ENCODE peak calls at places on chromosomes 4 and X, in six cellular contexts. Q is H1, S is IMR-90, C is mesendoderm, O is H9, V is neuronal stem cell. Y is an unnamed sample.

GRCh38 chr4:140135529-140136021 is 18.4 kb downstream of the MAML3 start:
- DNase-seq in Q (no peak), S (no peak), C (no peak), O (no peak), V (no peak), Y (no peak)

GRCh38 chrX:143306991-143307965 is 210.0 kb downstream of the SPANXN3 start:
- DNase-seq in Q (peak), S (no peak), C (no peak), O (no peak), V (no peak), Y (peak)

GRCh38 chr4:182969651-182970279 is 52.6 kb upstream of the DCTD start:
- DNase-seq in Q (no peak), S (no peak), C (no peak), O (no peak), V (no peak), Y (no peak)

GRCh38 chr4:83071116-83071515 is 36.1 kb downstream of the COPS4 start:
- DNase-seq in Q (no peak), S (peak), C (no peak), O (no peak), V (no peak), Y (no peak)

GRCh38 chrX:19064175-19064574 is 58.1 kb downstream of the ADGRG2 start:
- DNase-seq in Q (no peak), S (peak), C (peak), O (no peak), V (no peak), Y (no peak)

GRCh38 chr4:99847362-99847976 is 30.8 kb downstream of the DAPP1 start:
- DNase-seq in Q (no peak), S (no peak), C (no peak), O (no peak), V (no peak), Y (no peak)

GRCh38 chr4:581181-581580 is 5.1 kb upstream of the TMEM271 start:
- DNase-seq in Q (no peak), S (no peak), C (no peak), O (no peak), V (no peak), Y (no peak)

GRCh38 chr4:159413252-159413941 is 310.5 kb downstream of the RAPGEF2 start:
- DNase-seq in Q (no peak), S (peak), C (no peak), O (no peak), V (no peak), Y (no peak)

GRCh38 chr4:129328176-129328575 is 232.2 kb downstream of the C4orf33 start:
- DNase-seq in Q (no peak), S (no peak), C (no peak), O (no peak), V (no peak), Y (no peak)

GRCh38 chr4:101790521-101791188 is at the start of gene BANK1:
- DNase-seq in Q (peak), S (peak), C (peak), O (peak), V (peak), Y (peak)

GRCh38 chr4:1744552-1744951 is 23.2 kb downstream of the TACC3 start:
- DNase-seq in Q (no peak), S (no peak), C (no peak), O (no peak), V (no peak), Y (no peak)

GRCh38 chrX:42697544-42697943 is 80.4 kb downstream of the PPP1R2C start:
- DNase-seq in Q (no peak), S (no peak), C (no peak), O (no peak), V (no peak), Y (no peak)

GRCh38 chr4:3268395-3269104 is 19.6 kb downstream of the MSANTD1 start:
- DNase-seq in Q (peak), S (no peak), C (no peak), O (no peak), V (no peak), Y (no peak)

GRCh38 chr4:155809835-155810234 is 51.0 kb downstream of the GUCY1B1 start:
- DNase-seq in Q (no peak), S (peak), C (peak), O (no peak), V (peak), Y (peak)

GRCh38 chr4:161555689-161556660 is 607.8 kb downstream of the FSTL5 start:
- DNase-seq in Q (no peak), S (peak), C (no peak), O (no peak), V (no peak), Y (no peak)

GRCh38 chr4:83438719-83439118 is 16.9 kb downstream of the HELQ start:
- DNase-seq in Q (no peak), S (no peak), C (no peak), O (no peak), V (no peak), Y (no peak)

GRCh38 chr4:82201805-82202636 is 171.8 kb downstream of the HNRNPD start:
- DNase-seq in Q (peak), S (peak), C (peak), O (peak), V (peak), Y (peak)

GRCh38 chr4:96136056-96136455 is 296.2 kb downstream of the PDHA2 start:
- DNase-seq in Q (no peak), S (no peak), C (no peak), O (no peak), V (no peak), Y (no peak)

GRCh38 chr4:5165419-5166369 is 114.4 kb downstream of the STK32B start:
- DNase-seq in Q (peak), S (peak), C (peak), O (peak), V (no peak), Y (no peak)

GRCh38 chrX:101386542-101386885 is 523 bp upstream of the BTK start:
- DNase-seq in Q (no peak), S (no peak), C (no peak), O (no peak), V (no peak), Y (no peak)

GRCh38 chrX:101385026-101385684 is 836 bp downstream of the BTK start:
- DNase-seq in Q (no peak), S (no peak), C (no peak), O (no peak), V (no peak), Y (no peak)

GRCh38 chrX:101388604-101389003 is 2.2 kb upstream of the RPL36A start:
- DNase-seq in Q (no peak), S (no peak), C (no peak), O (no peak), V (no peak), Y (no peak)

GRCh38 chrX:101383679-101384078 is 2.3 kb downstream of the BTK start:
- DNase-seq in Q (no peak), S (no peak), C (no peak), O (no peak), V (no peak), Y (no peak)

DNA sequence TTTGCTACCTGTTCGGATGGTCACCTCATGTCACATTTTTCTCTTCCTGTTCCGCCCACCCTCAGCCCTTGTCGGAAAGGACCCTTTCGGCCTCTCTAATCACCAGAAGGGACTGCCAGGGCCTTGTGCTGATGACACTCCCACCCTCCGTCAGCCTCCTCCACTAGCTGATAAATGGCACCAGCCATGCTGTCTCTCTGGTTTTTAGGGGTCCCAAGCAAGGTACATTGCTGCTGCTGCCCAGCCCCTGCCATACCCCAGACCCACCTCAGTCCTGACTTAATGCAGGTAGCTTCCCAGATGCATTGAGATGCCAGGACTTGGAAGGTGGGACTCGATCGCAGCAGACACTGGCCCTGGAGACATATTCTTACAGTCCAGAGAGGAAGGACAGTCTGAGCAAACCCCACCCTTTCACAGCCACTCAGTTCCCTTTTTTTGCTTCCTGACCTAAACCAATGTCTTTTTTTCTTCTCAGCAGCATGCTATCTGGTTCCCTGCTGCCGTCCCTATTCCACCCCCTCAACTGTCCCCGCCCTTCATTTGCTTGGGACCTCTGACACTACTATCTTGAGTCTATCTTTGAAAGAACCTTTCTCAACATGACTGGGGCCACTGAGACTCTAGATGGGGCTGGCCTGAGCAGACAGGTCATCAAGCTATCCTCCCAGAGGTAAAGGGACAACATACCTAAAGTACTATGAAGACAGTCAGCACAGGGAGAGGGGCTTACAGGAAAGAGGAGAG is at the start of gene BTK:
- DNase-seq in Q (no peak), S (no peak), C (peak), O (no peak), V (no peak), Y (no peak)
- H3K9ac ChIP-seq in Q (no peak), S (no peak), C (no peak), O (no peak), V (no peak), Y (no peak)

DNA sequence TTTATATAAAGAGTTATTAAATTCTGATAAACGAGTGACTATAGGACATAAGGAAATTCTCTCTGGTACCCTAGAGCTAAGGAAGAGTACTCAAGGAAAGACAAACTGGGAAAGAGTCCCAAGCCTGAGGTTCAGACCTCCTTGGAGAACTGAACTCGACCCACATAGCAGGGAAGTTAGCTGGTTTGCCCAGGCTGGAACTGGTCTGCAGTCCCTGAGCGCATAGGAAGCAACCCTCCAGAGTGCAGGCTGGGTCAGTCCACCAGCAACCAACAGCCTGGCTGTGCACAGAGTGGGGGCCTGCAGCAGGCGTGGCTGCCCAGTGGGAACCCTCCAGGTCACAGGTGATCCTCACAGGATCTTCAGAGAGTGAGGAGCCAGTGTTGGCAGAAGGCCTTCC is 114.1 kb downstream of the SOWAHB start:
- DNase-seq in Q (no peak), S (no peak), C (peak), O (peak), V (no peak), Y (no peak)
- H3K4ac ChIP-seq in Q (no peak), S (peak), C (peak), O (no peak), V (no peak), Y (peak)

GRCh38 chr4:88014506-88014905 is 7.1 kb downstream of the PKD2 start:
- DNase-seq in Q (no peak), S (no peak), C (no peak), O (no peak), V (no peak), Y (no peak)
- H3K9ac ChIP-seq in Q (no peak), S (no peak), C (no peak), O (no peak), V (no peak), Y (no peak)

GRCh38 chrX:150767475-150768131 is 74.4 kb downstream of the MTMR1 start:
- DNase-seq in Q (no peak), S (peak), C (no peak), O (no peak), V (no peak), Y (peak)
- H3K4ac ChIP-seq in Q (no peak), S (peak), C (no peak), O (no peak), V (no peak), Y (no peak)